ENCODE peak calls at places on chromosome 6, in four cellular contexts. E is astrocyte; H is activated CD4-positive, alpha-beta T cell treated with anti-CD3 and anti-CD28 coated beads for 1 hour; N is OCI-M1. Q is an unnamed sample.

GRCh38 chr6:139996253-139996834 is 621.9 kb upstream of the CITED2 start:
- DNase-seq in H (no peak), N (peak), E (no peak), Q (no peak)

GRCh38 chr6:42104095-42104806 is 38.2 kb downstream of the C6orf132 start:
- DNase-seq in N (peak), E (no peak), H (peak), Q (peak)

GRCh38 chr6:151680846-151681425 is 126.5 kb upstream of the ESR1 start:
- DNase-seq in H (no peak), N (no peak), E (no peak), Q (no peak)

GRCh38 chr6:155889405-155889804 is 433.8 kb upstream of the NOX3 start:
- DNase-seq in N (no peak), E (no peak), H (no peak), Q (no peak)

GRCh38 chr6:53906842-53907241 is 112.0 kb downstream of the LRRC1 start:
- DNase-seq in N (peak), E (no peak), H (no peak), Q (no peak)

GRCh38 chr6:5472583-5472982 is 211.3 kb downstream of the FARS2 start:
- DNase-seq in N (no peak), H (no peak), E (no peak), Q (no peak)

GRCh38 chr6:1315201-1315559 is 3.3 kb downstream of the FOXQ1 start:
- DNase-seq in E (no peak), H (no peak), N (no peak), Q (no peak)

GRCh38 chr6:71402101-71402500 is 113.5 kb downstream of the OGFRL1 start:
- DNase-seq in E (no peak), N (no peak), H (no peak), Q (no peak)

GRCh38 chr6:138897031-138897430 is 91.0 kb downstream of the REPS1 start:
- DNase-seq in N (no peak), E (no peak), H (no peak), Q (no peak)

GRCh38 chr6:78192057-78192456 is 539.2 kb downstream of the MEI4 start:
- DNase-seq in N (no peak), H (no peak), E (no peak), Q (no peak)

GRCh38 chr6:106159531-106159940 is 73.4 kb downstream of the PRDM1 start:
- DNase-seq in E (peak), N (no peak), H (no peak), Q (no peak)

GRCh38 chr6:84687487-84687886 is 76.9 kb downstream of the TBX18 start:
- DNase-seq in N (no peak), E (peak), H (no peak), Q (no peak)

Q was measured in activated B cell treated with CpG ODN at 0.5 μM for 24 hours.